ENCODE peak calls at places on chromosomes 6 and 20, in four cellular contexts. O is H1, M is K562, Z is HepG2. Q is an unnamed sample.

GRCh38 chr6:159298840-159299239 is 129.6 kb downstream of the FNDC1 start:
- DNase-seq in M (no peak), O (no peak), Z (no peak), Q (no peak)

GRCh38 chr6:105431226-105431625 is 28.3 kb upstream of the PREP start:
- DNase-seq in O (no peak), Z (peak), M (peak), Q (peak)

GRCh38 chr6:41273699-41274098 is 12.8 kb downstream of the TREM1 start:
- DNase-seq in Z (no peak), M (no peak), O (peak), Q (no peak)

GRCh38 chr6:165615629-165616028 is 47.4 kb downstream of the PDE10A start:
- DNase-seq in M (no peak), O (no peak), Z (no peak), Q (no peak)

GRCh38 chr20:34874094-34874654 is 1.5 kb upstream of the GGT7 start:
- DNase-seq in O (peak), M (peak), Z (peak), Q (peak)

GRCh38 chr6:33207569-33208088 is 671 bp upstream of the RING1 start:
- DNase-seq in Z (no peak), O (peak), M (no peak), Q (peak)

GRCh38 chr6:125528614-125529013 is 220.8 kb upstream of the HEY2 start:
- DNase-seq in Z (no peak), M (no peak), O (peak), Q (no peak)

GRCh38 chr6:148831064-148831463 is 84.2 kb downstream of the UST start:
- DNase-seq in O (no peak), Z (no peak), M (no peak), Q (no peak)

GRCh38 chr6:100100776-100101175 is 106.8 kb upstream of the MCHR2 start:
- DNase-seq in O (no peak), M (no peak), Z (no peak), Q (no peak)

GRCh38 chr20:45545754-45546453 is 1.3 kb downstream of the EPPIN start:
- DNase-seq in Z (peak), M (peak), O (peak), Q (peak)

GRCh38 chr6:151179321-151179720 is 60.4 kb upstream of the AKAP12 start:
- DNase-seq in Z (no peak), O (no peak), M (no peak), Q (no peak)

GRCh38 chr6:161918608-161919205 is 644.8 kb upstream of the AGPAT4 start:
- DNase-seq in O (no peak), M (no peak), Z (no peak), Q (no peak)

GRCh38 chr6:161924516-161925116 is 650.8 kb upstream of the AGPAT4 start:
- DNase-seq in O (no peak), M (no peak), Z (no peak), Q (no peak)

GRCh38 chr6:161919711-161920110 is 645.9 kb upstream of the AGPAT4 start:
- DNase-seq in M (no peak), Z (no peak), O (no peak), Q (no peak)

GRCh38 chr6:161921602-161922400 is 647.9 kb upstream of the AGPAT4 start:
- DNase-seq in Z (no peak), M (no peak), O (no peak), Q (no peak)

GRCh38 chr6:161922631-161923119 is 648.8 kb upstream of the AGPAT4 start:
- DNase-seq in Z (peak), O (no peak), M (peak), Q (peak)
- TF ChIP-seq CEBPB in Z (peak), O (peak), M (peak), Q (peak)

GRCh38 chr6:256169-256568 is 36.1 kb upstream of the DUSP22 start:
- DNase-seq in O (no peak), M (no peak), Z (peak), Q (no peak)

GRCh38 chr6:255418-256090 is 36.7 kb upstream of the DUSP22 start:
- DNase-seq in Z (no peak), M (no peak), O (no peak), Q (no peak)

GRCh38 chr6:259901-260508 is 32.3 kb upstream of the DUSP22 start:
- DNase-seq in O (no peak), M (no peak), Z (no peak), Q (no peak)

GRCh38 chr6:257774-258173 is 34.5 kb upstream of the DUSP22 start:
- DNase-seq in O (no peak), Z (no peak), M (no peak), Q (no peak)

DNA sequence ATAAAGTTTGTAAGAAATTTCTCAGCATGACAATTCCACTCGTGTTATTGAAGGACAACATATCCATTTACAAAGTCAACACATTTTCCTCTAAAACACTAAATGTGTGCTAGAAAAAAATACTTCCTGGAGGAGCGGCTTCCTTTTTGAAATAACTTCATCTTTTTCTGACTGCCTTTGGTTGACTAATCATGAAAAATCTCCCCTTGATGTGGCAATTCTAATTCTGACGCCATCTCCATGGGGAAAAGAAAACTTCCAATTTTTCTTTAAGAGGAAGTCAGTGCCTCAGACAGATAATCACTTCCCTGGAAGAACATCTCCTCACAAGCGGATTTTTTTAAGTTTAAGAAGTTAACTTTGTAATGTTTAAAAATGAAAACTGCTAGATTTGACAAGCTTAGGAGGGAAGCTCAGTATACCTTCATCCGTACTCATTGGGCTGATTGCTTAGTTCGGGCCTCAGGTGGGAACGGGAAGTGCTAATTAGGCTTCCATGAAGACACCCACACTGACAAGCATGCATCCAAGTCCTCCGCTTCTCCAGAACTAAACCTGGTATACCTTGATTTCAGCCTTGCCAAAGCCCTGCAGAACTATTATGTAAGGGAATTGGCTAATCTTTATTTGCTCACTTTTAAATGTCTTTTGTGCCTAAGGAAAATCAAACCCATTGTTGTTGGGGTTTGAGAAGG is 35.1 kb upstream of the DUSP22 start:
- DNase-seq in O (no peak), Z (no peak), M (no peak), Q (no peak)
- TF ChIP-seq CEBPB in O (no peak), Z (no peak), M (no peak), Q (no peak)

DNA sequence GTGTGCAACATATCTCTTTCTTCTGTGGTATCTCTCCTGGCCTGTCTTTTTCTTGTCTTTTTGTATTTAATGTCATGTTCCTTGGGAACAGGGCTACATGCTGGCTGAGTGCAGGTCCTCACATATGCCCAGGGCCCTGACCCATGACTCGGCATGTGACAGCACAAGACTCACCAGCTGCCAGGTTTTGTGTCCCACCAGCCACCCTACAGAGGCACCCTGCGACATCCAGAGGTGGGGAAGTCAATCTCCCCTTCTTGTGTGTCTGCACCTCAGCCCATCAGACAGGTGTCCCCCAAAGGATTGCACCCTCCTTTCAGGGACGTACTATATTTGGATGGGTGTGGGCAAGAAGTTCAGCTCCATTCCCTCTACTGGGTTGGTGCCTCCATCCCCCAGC is 576.3 kb downstream of the RNF144B start:
- DNase-seq in O (no peak), Z (no peak), M (no peak), Q (no peak)
- TF ChIP-seq CEBPB in O (no peak), Z (no peak), M (no peak), Q (no peak)

DNA sequence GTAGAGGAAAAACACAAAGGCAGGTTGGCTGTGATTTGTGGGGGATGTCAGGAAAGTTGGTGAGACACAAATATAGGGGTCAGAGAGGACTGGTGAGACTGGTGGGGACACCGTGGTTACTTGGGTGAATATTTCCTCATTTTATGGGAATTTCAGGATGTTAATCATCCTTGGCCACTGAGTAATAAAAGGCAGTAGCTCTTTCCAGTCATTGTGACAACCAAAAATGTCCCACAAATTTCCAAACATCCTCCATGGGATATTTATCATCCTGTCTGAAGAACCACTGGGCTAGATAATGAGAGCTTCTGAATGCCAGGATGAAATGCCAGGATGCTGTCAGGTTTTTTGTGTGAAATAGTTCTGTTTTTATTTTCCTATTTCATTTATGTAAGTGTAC is 374.1 kb downstream of the CD109 start:
- DNase-seq in M (no peak), Z (no peak), O (no peak), Q (no peak)
- TF ChIP-seq CEBPB in M (no peak), Z (no peak), O (no peak), Q (no peak)

DNA sequence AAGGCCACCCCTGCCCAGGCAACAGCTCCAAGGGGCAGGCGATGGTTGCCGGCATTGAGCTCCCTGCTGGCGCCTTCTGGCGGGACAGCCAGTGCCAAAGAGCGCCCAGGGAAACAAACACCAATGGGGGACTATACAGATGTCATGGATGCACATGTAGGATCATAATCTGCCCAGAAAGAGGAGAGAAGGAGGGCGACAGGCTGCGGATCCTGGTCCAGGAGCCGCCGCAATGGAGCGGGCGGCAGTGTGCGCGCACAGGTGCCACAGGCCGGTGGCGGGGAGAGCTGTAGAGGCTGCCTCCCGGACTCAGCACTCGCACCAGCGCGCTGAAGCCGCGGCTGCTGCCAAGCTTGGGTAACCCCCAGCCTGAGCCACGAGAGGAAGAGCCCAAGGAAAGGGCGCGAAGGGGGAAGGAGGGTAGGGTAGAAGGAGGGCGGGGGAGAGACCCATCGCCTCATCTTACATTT is 418 bp upstream of the FUT9 start:
- DNase-seq in O (peak), M (no peak), Z (no peak), Q (no peak)
- TF ChIP-seq CEBPB in O (no peak), M (no peak), Z (no peak), Q (no peak)

GRCh38 chr20:40255368-40255767 is 433.7 kb downstream of the MAFB start:
- DNase-seq in O (no peak), Z (no peak), M (no peak), Q (no peak)

GRCh38 chr20:40254023-40254772 is 434.8 kb downstream of the MAFB start:
- DNase-seq in Z (no peak), M (no peak), O (no peak), Q (no peak)

GRCh38 chr20:40249805-40250204 is 439.2 kb downstream of the MAFB start:
- DNase-seq in O (no peak), M (no peak), Z (no peak), Q (no peak)

GRCh38 chr20:40245829-40246228 is 443.2 kb downstream of the MAFB start:
- DNase-seq in Z (no peak), M (no peak), O (no peak), Q (no peak)

GRCh38 chr20:40251284-40251932 is 437.6 kb downstream of the MAFB start:
- DNase-seq in O (peak), M (no peak), Z (peak), Q (peak)
- TF ChIP-seq CEBPB in O (no peak), M (no peak), Z (no peak), Q (no peak)

GRCh38 chr6:133890941-133891813 is 2.3 kb downstream of the TCF21 start:
- DNase-seq in M (no peak), O (peak), Z (no peak), Q (peak)
- TF ChIP-seq CEBPB in M (no peak), O (no peak), Z (no peak), Q (no peak)

DNA sequence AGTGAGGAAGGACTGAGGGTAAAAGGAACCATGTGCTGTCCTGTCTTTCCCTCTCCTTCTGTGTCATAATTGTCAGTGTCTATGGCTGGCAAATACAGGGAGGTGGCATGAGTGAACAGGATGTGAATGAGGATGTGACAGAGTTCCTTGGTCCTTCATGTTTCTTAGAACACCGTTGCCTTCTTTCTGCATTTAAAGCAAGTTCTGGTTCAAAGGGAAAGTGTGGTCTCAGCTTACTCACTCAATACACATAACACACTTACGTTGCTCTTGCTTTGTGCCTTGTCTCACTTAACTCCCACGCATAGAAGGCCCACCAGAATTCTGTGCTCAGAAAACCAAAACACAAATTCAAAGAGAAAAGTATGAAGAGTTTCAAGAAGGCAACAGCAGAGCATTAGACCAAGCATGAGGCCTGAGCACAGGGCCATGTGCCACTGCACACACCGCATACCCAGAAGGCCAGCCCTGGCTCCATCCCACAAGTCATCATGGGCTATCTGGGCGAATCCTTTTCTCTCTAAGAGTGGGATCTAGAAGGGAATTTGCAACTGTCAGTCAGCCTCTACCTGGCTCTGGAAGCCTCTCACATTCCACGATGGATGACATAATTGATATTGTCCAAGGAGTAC is 38.9 kb upstream of the SAYSD1 start:
- DNase-seq in O (no peak), M (no peak), Z (no peak), Q (no peak)
- TF ChIP-seq CEBPB in O (no peak), M (no peak), Z (no peak), Q (no peak)

GRCh38 chr20:13283869-13284268 is 62.8 kb downstream of the ISM1 start:
- DNase-seq in Z (no peak), M (no peak), O (no peak), Q (no peak)
- TF ChIP-seq CEBPB in Z (no peak), M (no peak), O (no peak), Q (no peak)

GRCh38 chr20:58584881-58585752 is 66.0 kb upstream of the STX16 start:
- DNase-seq in Z (no peak), O (no peak), M (no peak), Q (no peak)
- TF ChIP-seq CEBPB in Z (no peak), O (no peak), M (no peak), Q (no peak)

Q was measured in A549.